ENCODE peak calls at places on chromosomes 12 and 14, in eight cellular contexts. R, O, M, L, Q, S, G and C are unnamed samples.

GRCh38 chr14:102209224-102209966 is 69.7 kb downstream of the WDR20 start:
- DNase-seq in R (no peak), O (no peak), M (peak), L (no peak), Q (peak), S (peak), G (peak), C (no peak)

GRCh38 chr12:15116073-15116472 is 105.1 kb downstream of the RERG start:
- DNase-seq in R (no peak), O (no peak), M (peak), L (no peak), Q (no peak), S (no peak), G (no peak), C (no peak)

GRCh38 chr14:71400821-71401447 is 493.7 kb downstream of the PCNX1 start:
- DNase-seq in R (no peak), O (peak), M (no peak), L (peak), Q (no peak), S (no peak), G (no peak), C (peak)

GRCh38 chr12:45878630-45879255 is 111.6 kb downstream of the SCAF11 start:
- DNase-seq in R (no peak), O (no peak), M (no peak), L (peak), Q (no peak), S (no peak), G (no peak), C (no peak)

GRCh38 chr12:80837342-80837978 is 100.3 kb downstream of the LIN7A start:
- DNase-seq in R (peak), O (no peak), M (peak), L (peak), Q (peak), S (no peak), G (no peak), C (peak)

GRCh38 chr14:64628940-64629403 is 75.3 kb upstream of the PLEKHG3 start:
- DNase-seq in R (no peak), O (no peak), M (peak), L (peak), Q (peak), S (no peak), G (no peak), C (no peak)

GRCh38 chr14:32865827-32866376 is 72.8 kb upstream of the NPAS3 start:
- DNase-seq in R (no peak), O (no peak), M (no peak), L (no peak), Q (no peak), S (no peak), G (no peak), C (no peak)

GRCh38 chr14:23418021-23418420 is 9.9 kb upstream of the MYH6 start:
- DNase-seq in R (no peak), O (no peak), M (no peak), L (no peak), Q (no peak), S (no peak), G (no peak), C (no peak)

GRCh38 chr14:66009104-66009503 is 477.1 kb upstream of the CCDC196 start:
- DNase-seq in R (no peak), O (no peak), M (peak), L (peak), Q (peak), S (no peak), G (no peak), C (no peak)

GRCh38 chr12:102484017-102484731 is 3.8 kb upstream of the IGF1 start:
- DNase-seq in R (peak), O (peak), M (peak), L (peak), Q (peak), S (no peak), G (peak), C (peak)

GRCh38 chr12:126952106-126953007 is 1314.6 kb upstream of the TMEM132C start:
- DNase-seq in R (no peak), O (no peak), M (no peak), L (peak), Q (peak), S (no peak), G (no peak), C (no peak)

GRCh38 chr12:79508622-79509021 is 182.1 kb downstream of the PAWR start:
- DNase-seq in R (no peak), O (no peak), M (no peak), L (no peak), Q (no peak), S (no peak), G (no peak), C (no peak)

GRCh38 chr12:94969424-94969823 is 34.1 kb downstream of the NDUFA12 start:
- DNase-seq in R (no peak), O (peak), M (no peak), L (no peak), Q (no peak), S (no peak), G (no peak), C (no peak)

GRCh38 chr12:63978519-63978918 is 134.0 kb downstream of the SRGAP1 start:
- DNase-seq in R (no peak), O (no peak), M (no peak), L (peak), Q (no peak), S (no peak), G (no peak), C (no peak)

GRCh38 chr12:46959484-46959883 is 119.9 kb upstream of the PCED1B start:
- DNase-seq in R (no peak), O (no peak), M (no peak), L (peak), Q (no peak), S (no peak), G (no peak), C (no peak)

GRCh38 chr12:68410018-68410650 is 78.0 kb upstream of the MDM1 start:
- DNase-seq in R (no peak), O (no peak), M (no peak), L (no peak), Q (no peak), S (no peak), G (no peak), C (no peak)

GRCh38 chr12:67193705-67194104 is 75.5 kb upstream of the CAND1 start:
- DNase-seq in R (peak), O (no peak), M (no peak), L (peak), Q (peak), S (no peak), G (no peak), C (peak)

GRCh38 chr12:98646165-98646764 is 1.2 kb downstream of the APAF1 start:
- DNase-seq in R (no peak), O (no peak), M (no peak), L (peak), Q (no peak), S (no peak), G (no peak), C (no peak)

GRCh38 chr14:85172290-85172689 is 357.7 kb upstream of the FLRT2 start:
- DNase-seq in R (no peak), O (no peak), M (no peak), L (no peak), Q (no peak), S (no peak), G (no peak), C (no peak)

GRCh38 chr12:93122569-93123091 is 193.5 kb upstream of the EEA1 start:
- DNase-seq in R (no peak), O (no peak), M (no peak), L (no peak), Q (no peak), S (peak), G (no peak), C (no peak)

GRCh38 chr12:58171914-58172313 is 230.5 kb downstream of the ATP23 start:
- DNase-seq in R (no peak), O (no peak), M (no peak), L (peak), Q (no peak), S (no peak), G (no peak), C (no peak)

GRCh38 chr12:6323340-6323994 is 13.0 kb downstream of the PLEKHG6 start:
- DNase-seq in R (peak), O (no peak), M (no peak), L (peak), Q (peak), S (no peak), G (peak), C (peak)

GRCh38 chr12:45553204-45553603 is 176.3 kb upstream of the ARID2 start:
- DNase-seq in R (no peak), O (no peak), M (no peak), L (peak), Q (no peak), S (no peak), G (no peak), C (no peak)

GRCh38 chr12:62933871-62934798 is 815 bp downstream of the PPM1H start:
- DNase-seq in R (peak), O (no peak), M (peak), L (peak), Q (peak), S (peak), G (peak), C (peak)

GRCh38 chr14:105711058-105711620 is 184.8 kb downstream of the TMEM121 start:
- DNase-seq in R (no peak), O (no peak), M (no peak), L (no peak), Q (peak), S (no peak), G (no peak), C (no peak)

GRCh38 chr14:75132374-75133086 is 5.7 kb upstream of the NEK9 start:
- DNase-seq in R (peak), O (peak), M (peak), L (peak), Q (peak), S (no peak), G (no peak), C (peak)

GRCh38 chr12:95117178-95117599 is 43.8 kb upstream of the NR2C1 start:
- DNase-seq in R (peak), O (peak), M (peak), L (peak), Q (peak), S (no peak), G (no peak), C (peak)

GRCh38 chr14:51094282-51094821 is 553 bp downstream of the TRIM9 start:
- DNase-seq in R (peak), O (no peak), M (no peak), L (peak), Q (peak), S (peak), G (peak), C (no peak)

DNA sequence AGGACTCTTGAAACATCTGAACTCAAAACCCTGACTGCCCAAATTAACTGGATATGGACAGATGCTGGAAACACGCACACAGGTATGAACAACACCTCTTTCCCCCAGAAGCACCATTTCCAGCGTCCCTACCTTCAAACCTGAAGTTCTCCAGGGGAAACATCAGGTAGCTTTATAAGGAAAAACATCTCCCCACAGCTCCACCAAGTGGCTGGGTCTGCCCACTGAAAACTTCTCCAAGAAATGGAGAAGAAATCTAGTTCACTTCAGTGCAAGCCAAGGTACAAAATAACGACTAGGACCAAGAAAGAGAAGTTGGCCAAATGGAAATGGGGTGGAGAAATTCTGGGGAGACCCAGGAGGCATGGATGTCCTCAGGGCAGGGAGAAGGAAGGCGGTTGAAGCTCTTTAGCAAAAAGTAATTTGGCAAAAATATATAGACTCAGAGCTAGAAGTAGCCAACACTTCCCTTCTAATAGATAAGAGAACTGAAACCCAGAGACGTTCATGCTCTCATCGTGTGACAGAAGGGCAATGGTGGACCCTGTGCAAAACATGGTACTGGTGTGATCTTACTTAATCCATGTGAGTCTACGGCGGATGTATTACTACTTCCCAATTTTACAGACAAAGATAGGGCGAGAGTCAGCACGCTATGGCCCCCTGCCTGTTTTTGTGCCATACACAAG is 10.5 kb upstream of the NUAK1 start:
- DNase-seq in R (no peak), O (no peak), M (no peak), L (no peak), Q (peak), S (no peak), G (no peak), C (no peak)
- TF ChIP-seq CTCF in R (peak), O (peak), M (peak), L (peak), Q (peak), S (peak), G (peak), C (peak)

GRCh38 chr12:26264215-26264838 is 69.0 kb downstream of the SSPN start:
- DNase-seq in R (no peak), O (no peak), M (no peak), L (no peak), Q (no peak), S (no peak), G (no peak), C (no peak)
- TF ChIP-seq CTCF in R (no peak), O (no peak), M (no peak), L (peak), Q (no peak), S (no peak), G (no peak), C (no peak)

GRCh38 chr14:57837267-57837666 is 28.6 kb downstream of the SLC35F4 start:
- DNase-seq in R (no peak), O (no peak), M (no peak), L (no peak), Q (no peak), S (no peak), G (no peak), C (no peak)
- TF ChIP-seq CTCF in R (no peak), O (peak), M (no peak), L (no peak), Q (peak), S (no peak), G (no peak), C (no peak)

DNA sequence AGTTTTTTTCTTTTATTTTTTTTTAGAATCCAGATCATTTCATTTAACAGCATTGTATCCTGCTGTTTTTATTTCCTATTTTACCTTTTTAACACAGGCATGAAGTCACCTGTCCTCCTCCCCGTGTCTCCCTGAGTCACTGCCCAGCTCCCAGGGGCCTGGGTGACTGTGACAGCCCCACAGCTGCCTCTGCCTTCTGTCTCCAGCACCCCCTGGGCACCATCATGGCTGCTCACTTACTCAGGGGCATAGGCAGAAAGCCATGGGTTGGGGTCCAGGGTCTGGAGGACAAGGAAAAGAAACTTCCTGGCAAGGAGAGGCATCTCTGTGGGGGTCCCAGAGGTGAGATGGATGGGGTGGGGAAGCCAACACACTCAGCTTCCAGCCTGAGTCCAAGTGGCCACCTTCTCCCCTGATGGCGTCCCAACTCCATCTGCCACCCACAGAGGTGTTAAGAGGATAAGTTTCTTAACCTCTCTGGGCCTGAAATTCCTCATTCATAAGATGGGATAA is 25.3 kb downstream of the TMEM63C start:
- DNase-seq in R (no peak), O (no peak), M (no peak), L (no peak), Q (peak), S (no peak), G (no peak), C (no peak)
- TF ChIP-seq CTCF in R (no peak), O (no peak), M (no peak), L (no peak), Q (peak), S (no peak), G (no peak), C (no peak)

GRCh38 chr12:75727577-75727976 is 216.2 kb upstream of the KRR1 start:
- DNase-seq in R (no peak), O (no peak), M (no peak), L (no peak), Q (peak), S (no peak), G (no peak), C (no peak)

GRCh38 chr12:75722714-75723200 is 211.3 kb upstream of the KRR1 start:
- DNase-seq in R (no peak), O (peak), M (peak), L (peak), Q (no peak), S (no peak), G (no peak), C (peak)

GRCh38 chr12:75728826-75729225 is 217.4 kb upstream of the KRR1 start:
- DNase-seq in R (no peak), O (no peak), M (no peak), L (no peak), Q (no peak), S (no peak), G (no peak), C (no peak)

GRCh38 chr12:75724913-75725312 is 213.5 kb upstream of the KRR1 start:
- DNase-seq in R (no peak), O (no peak), M (no peak), L (peak), Q (no peak), S (no peak), G (no peak), C (no peak)

DNA sequence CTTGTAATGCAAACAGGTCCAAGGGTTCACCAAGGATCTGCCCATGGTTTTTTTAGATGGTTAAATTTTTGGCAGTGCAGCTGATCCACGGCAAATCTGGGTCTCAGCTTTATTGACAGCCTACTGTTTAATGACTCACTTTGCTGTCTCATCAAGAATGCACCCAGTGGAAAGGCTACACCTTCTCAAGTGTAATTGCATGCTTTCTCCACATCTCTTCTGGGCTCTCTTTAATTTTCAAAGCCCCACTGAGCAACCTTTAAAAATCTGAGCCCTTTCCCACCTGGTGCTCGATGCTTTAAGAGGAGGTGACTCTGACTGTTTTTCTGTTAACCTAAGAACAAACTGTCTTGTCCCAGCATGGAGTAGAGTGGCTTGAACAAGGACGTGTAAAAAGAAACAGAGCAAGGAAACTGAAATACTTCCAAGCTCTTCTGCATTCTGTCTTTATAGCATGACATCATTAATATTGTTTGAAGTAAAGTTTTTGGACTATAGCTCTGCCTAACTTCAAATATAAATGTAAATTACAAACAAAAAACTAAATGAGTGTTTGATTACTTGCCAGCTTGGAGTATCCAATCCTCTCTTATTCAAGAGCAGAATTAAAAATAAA is 214.2 kb upstream of the KRR1 start:
- DNase-seq in R (no peak), O (no peak), M (no peak), L (peak), Q (no peak), S (no peak), G (no peak), C (no peak)
- TF ChIP-seq CTCF in R (peak), O (no peak), M (no peak), L (peak), Q (peak), S (no peak), G (peak), C (no peak)